ENCODE peak calls at places on chromosomes 2 and 18, in ten cellular contexts. O is heart left ventricle, D is body of pancreas, X is upper lobe of left lung, R is HepG2, M is IMR-90, P is tibial nerve, W is Peyer's patch, C is ovary, Z is adrenal gland. T is an unnamed sample.

GRCh38 chr2:12416600-12416999 is 300.1 kb upstream of the TRIB2 start:
- DNase-seq in C (peak; percentile 69), Z (peak; percentile 64), W (peak; percentile 67), P (peak; percentile 53), M (peak; percentile 48), X (no peak), R (peak; percentile 11), O (peak; percentile 33), D (peak; percentile 71), T (peak; percentile 59)

GRCh38 chr2:23488584-23488983 is 103.6 kb downstream of the KLHL29 start:
- DNase-seq in W (no peak), C (no peak), O (no peak), X (no peak), D (no peak), R (no peak), M (no peak), P (no peak), Z (no peak), T (no peak)

GRCh38 chr2:105768961-105769452 is 24.3 kb downstream of the NCK2 start:
- DNase-seq in Z (no peak), P (no peak), M (peak; percentile 46), C (no peak), W (no peak), R (no peak), D (no peak), X (no peak), O (no peak), T (no peak)

GRCh38 chr2:223093436-223093839 is 41.4 kb downstream of the KCNE4 start:
- DNase-seq in M (peak; percentile 72), R (no peak), W (no peak), C (no peak), P (peak; percentile 61), O (peak; percentile 59), Z (peak; percentile 47), X (no peak), D (peak; percentile 89), T (no peak)

GRCh38 chr18:41940506-41941215 is 14.4 kb upstream of the PIK3C3 start:
- DNase-seq in M (peak; percentile 97), D (no peak), O (no peak), P (no peak), C (no peak), X (no peak), R (no peak), W (no peak), Z (no peak), T (no peak)

GRCh38 chr2:97740590-97741182 is 27.3 kb downstream of the ZAP70 start:
- DNase-seq in M (peak; percentile 14), C (no peak), W (peak; percentile 65), P (no peak), R (peak; percentile 54), D (peak; percentile 59), Z (peak; percentile 47), X (peak; percentile 24), O (no peak), T (peak; percentile 52)

GRCh38 chr2:37052600-37053332 is 31.4 kb downstream of the HEATR5B start:
- DNase-seq in P (no peak), W (no peak), R (no peak), X (no peak), Z (no peak), O (no peak), D (no peak), C (no peak), M (no peak), T (no peak)

GRCh38 chr18:79449551-79450288 is 54.0 kb downstream of the NFATC1 start:
- DNase-seq in O (no peak), D (no peak), W (no peak), X (peak; percentile 72), P (no peak), Z (no peak), C (no peak), M (no peak), R (no peak), T (no peak)

GRCh38 chr2:73255907-73256617 is 22.0 kb downstream of the CCT7 start:
- DNase-seq in Z (no peak), O (no peak), M (no peak), P (no peak), D (no peak), R (no peak), X (no peak), W (no peak), C (no peak), T (no peak)

GRCh38 chr2:40208478-40208877 is 243.4 kb downstream of the SLC8A1 start:
- DNase-seq in Z (no peak), O (no peak), W (no peak), C (no peak), P (no peak), D (no peak), M (no peak), R (no peak), X (no peak), T (no peak)

DNA sequence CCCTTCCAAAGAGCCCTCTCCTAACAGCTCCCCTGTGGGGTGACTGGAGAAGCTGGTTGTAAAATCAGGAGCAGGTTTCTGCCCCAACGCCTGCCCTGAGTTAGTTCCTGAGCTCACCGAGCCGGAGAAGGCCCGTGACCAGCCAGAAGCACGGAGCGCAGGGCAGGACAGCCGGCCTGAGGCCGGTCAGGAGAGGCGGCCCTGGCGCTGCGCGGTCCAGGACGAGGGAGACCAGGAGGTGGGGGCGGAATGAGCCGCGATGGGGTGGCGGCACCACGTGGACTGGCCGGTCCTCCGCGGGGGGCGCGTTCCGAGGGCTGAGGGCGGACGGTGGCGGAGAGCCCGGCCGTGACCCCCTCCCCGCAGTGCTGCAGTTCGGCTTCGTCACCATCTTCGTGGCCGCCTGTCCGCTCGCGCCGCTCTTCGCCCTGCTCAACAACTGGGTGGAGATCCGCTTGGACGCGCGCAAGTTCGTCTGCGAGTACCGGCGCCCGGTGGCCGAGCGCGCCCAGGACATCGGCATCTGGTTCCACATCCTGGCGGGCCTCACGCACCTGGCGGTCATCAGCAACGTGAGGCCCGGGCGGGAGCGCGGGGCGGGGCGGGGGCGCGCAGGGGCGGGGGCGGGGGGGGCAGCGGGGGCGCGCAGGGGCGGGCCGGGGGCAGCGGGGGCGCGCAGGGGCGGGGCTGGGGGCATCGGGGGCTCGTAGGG is 29.0 kb downstream of the ANO7 start:
- DNase-seq in C (peak; percentile 77), R (peak; percentile 80), P (peak; percentile 29), W (peak; percentile 83), O (peak; percentile 72), M (peak; percentile 72), X (peak; percentile 93), D (peak; percentile 81), Z (peak; percentile 85), T (peak; percentile 72)
- H3K9me3 ChIP-seq in C (no peaks in the 10 kb centered on the region), R (no peaks in the 10 kb centered on the region), P (no peaks in the 10 kb centered on the region), W (no peaks in the 10 kb centered on the region), O (no peaks in the 10 kb centered on the region), M (no peaks in the 10 kb centered on the region), X (no peaks in the 10 kb centered on the region), D (no peaks in the 10 kb centered on the region), Z (no peaks in the 10 kb centered on the region), T (no peaks in the 10 kb centered on the region)

DNA sequence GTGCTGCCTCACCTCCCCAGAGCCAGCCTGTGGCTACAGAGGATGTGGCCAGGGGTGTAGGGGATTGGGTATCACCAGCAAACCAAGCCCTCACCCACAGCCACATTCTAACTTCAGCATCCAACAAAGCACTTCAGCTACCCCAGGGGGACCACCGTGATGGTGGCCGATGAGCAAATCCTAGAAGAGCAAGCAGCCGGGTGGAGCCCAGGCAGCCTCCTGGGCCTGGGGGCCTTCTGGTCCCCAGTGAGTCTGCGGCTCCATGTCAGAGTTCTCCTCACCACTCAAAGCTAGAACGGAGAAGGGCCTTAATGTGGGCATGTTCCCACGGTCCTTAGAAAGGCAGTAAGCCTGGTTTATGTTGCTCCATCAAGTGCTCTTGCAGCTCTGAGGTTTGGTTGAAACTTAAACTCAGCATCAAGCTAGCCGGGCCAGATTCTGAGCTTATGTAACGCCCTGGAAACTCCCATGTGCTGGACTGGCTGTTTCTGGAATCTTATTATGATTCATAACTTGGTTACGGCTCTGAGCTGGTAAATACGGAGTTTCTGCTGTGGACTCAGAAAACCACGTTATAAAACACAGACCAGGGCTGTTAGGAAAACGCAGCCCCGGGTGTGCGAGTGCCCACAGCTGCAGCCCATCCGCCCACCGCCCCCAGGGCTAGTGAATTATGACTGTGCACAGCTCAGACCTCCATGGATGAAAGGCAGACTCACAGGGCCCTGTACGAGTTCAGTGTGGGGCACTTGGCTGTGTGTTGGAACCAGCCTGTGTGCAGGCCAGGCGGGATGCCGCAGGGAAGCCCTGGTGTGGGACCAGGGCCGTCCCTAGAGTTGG is 99.8 kb downstream of the SEPTIN10 start:
- DNase-seq in Z (peak; percentile 37), O (peak; percentile 42), D (peak; percentile 45), W (no peak), R (no peak), C (peak; percentile 35), P (peak; percentile 55), X (no peak), M (peak; percentile 95), T (no peak)
- TF ChIP-seq POLR2A in Z (no peak), O (no peak), D (no peak), W (no peak), R (no peak), C (no peak), P (no peak), X (no peak), M (no peak), T (no peak)

GRCh38 chr18:14907420-14907819 is 159.4 kb downstream of the ANKRD30B start:
- DNase-seq in Z (no peak), O (no peak), M (no peak), X (no peak), D (no peak), C (no peak), P (no peak), W (no peak), R (no peak), T (no peak)
- H3K9me3 ChIP-seq in Z (no peaks in the 10 kb centered on the region), O (no peaks in the 10 kb centered on the region), M (peaks cover 16% of the 10 kb centered on the region), X (no peaks in the 10 kb centered on the region), D (no peaks in the 10 kb centered on the region), C (no peaks in the 10 kb centered on the region), P (no peaks in the 10 kb centered on the region), W (no peaks in the 10 kb centered on the region), R (no peaks in the 10 kb centered on the region), T (no peaks in the 10 kb centered on the region)

GRCh38 chr18:9708882-9709877 is 1.1 kb downstream of the RAB31 start:
- DNase-seq in C (peak; percentile 46), R (no peak), W (peak; percentile 55), M (no peak), X (no peak), O (peak; percentile 33), Z (peak; percentile 46), D (no peak), P (no peak), T (no peak)

GRCh38 chr18:9710037-9710436 is 1.9 kb downstream of the RAB31 start:
- DNase-seq in Z (no peak), P (no peak), D (no peak), R (no peak), O (no peak), M (no peak), C (no peak), W (no peak), X (no peak), T (no peak)

GRCh38 chr18:9706081-9706935 is 1.8 kb upstream of the RAB31 start:
- DNase-seq in D (no peak), O (no peak), R (no peak), M (peak; percentile 28), P (no peak), C (no peak), X (no peak), W (no peak), Z (no peak), T (no peak)

GRCh38 chr18:9707381-9708056 is 582 bp upstream of the RAB31 start:
- DNase-seq in Z (peak; percentile 33), X (no peak), C (no peak), P (no peak), O (no peak), M (peak; percentile 45), W (no peak), D (no peak), R (no peak), T (no peak)

GRCh38 chr18:9708057-9708881 is at the start of gene RAB31:
- DNase-seq in W (peak; percentile 78), O (peak; percentile 86), C (peak; percentile 84), D (peak; percentile 61), M (peak; percentile 72), Z (peak; percentile 87), X (peak; percentile 97), R (no peak), P (peak; percentile 51), T (peak; percentile 64)
- TF ChIP-seq POLR2A in W (peak; percentile 41), O (no peak), C (peak; percentile 72), D (peak; percentile 50), M (peak; percentile 95), Z (peak; percentile 87), X (peak; percentile 73), R (no peak), P (peak; percentile 79), T (no peak)